ENCODE peak calls at places on chromosomes 7 and 10, in six cellular contexts. S is GM12892, J is upper lobe of left lung, Y is endothelial cell of umbilical vein, X is GM12878, T is HepG2. G is an unnamed sample.

GRCh38 chr7:137080516-137081203 is 212.2 kb downstream of the CHRM2 start:
- DNase-seq in S (no peak), J (no peak), Y (no peak), X (no peak), T (no peak), G (no peak)

GRCh38 chr10:33900591-33900990 is 566.1 kb upstream of the NRP1 start:
- DNase-seq in S (no peak), J (no peak), Y (peak), X (no peak), T (no peak), G (no peak)

GRCh38 chr7:117478796-117479479 is 887 bp upstream of the CFTR start:
- DNase-seq in S (no peak), J (no peak), Y (no peak), X (no peak), T (no peak), G (no peak)

GRCh38 chr10:97861351-97861750 is 11.7 kb downstream of the GOLGA7B start:
- DNase-seq in S (no peak), J (no peak), Y (no peak), X (no peak), T (no peak), G (no peak)

GRCh38 chr10:61217851-61218565 is 235.2 kb downstream of the TMEM26 start:
- DNase-seq in S (no peak), J (no peak), Y (no peak), X (no peak), T (no peak), G (no peak)

GRCh38 chr10:58641095-58641531 is 128.4 kb downstream of the BICC1 start:
- DNase-seq in S (no peak), J (no peak), Y (no peak), X (no peak), T (peak), G (no peak)

GRCh38 chr10:33010132-33011037 is 52.4 kb upstream of the ITGB1 start:
- DNase-seq in S (no peak), J (no peak), Y (peak), X (no peak), T (peak), G (peak)

GRCh38 chr7:139855498-139856270 is 26.6 kb downstream of the TBXAS1 start:
- DNase-seq in S (no peak), J (no peak), Y (no peak), X (peak), T (no peak), G (no peak)

GRCh38 chr10:12869427-12869826 is 132.1 kb downstream of the CCDC3 start:
- DNase-seq in S (no peak), J (no peak), Y (no peak), X (no peak), T (no peak), G (no peak)

GRCh38 chr10:3068201-3068967 is 1.0 kb downstream of the PFKP start:
- DNase-seq in S (peak), J (peak), Y (peak), X (no peak), T (no peak), G (peak)
- TF ChIP-seq POLR2AphosphoS5 in S (no peak), J (no peak), Y (peak), X (no peak), T (no peak), G (peak)

GRCh38 chr10:74937446-74937935 is 111.1 kb downstream of the KAT6B start:
- DNase-seq in S (no peak), J (no peak), Y (no peak), X (no peak), T (peak), G (no peak)

GRCh38 chr10:74934100-74934812 is 107.9 kb downstream of the KAT6B start:
- DNase-seq in S (no peak), J (no peak), Y (no peak), X (no peak), T (no peak), G (no peak)

GRCh38 chr10:74930962-74931361 is 104.6 kb downstream of the KAT6B start:
- DNase-seq in S (no peak), J (no peak), Y (no peak), X (no peak), T (no peak), G (no peak)

GRCh38 chr10:74932648-74933047 is 106.2 kb downstream of the KAT6B start:
- DNase-seq in S (no peak), J (no peak), Y (no peak), X (no peak), T (no peak), G (no peak)

DNA sequence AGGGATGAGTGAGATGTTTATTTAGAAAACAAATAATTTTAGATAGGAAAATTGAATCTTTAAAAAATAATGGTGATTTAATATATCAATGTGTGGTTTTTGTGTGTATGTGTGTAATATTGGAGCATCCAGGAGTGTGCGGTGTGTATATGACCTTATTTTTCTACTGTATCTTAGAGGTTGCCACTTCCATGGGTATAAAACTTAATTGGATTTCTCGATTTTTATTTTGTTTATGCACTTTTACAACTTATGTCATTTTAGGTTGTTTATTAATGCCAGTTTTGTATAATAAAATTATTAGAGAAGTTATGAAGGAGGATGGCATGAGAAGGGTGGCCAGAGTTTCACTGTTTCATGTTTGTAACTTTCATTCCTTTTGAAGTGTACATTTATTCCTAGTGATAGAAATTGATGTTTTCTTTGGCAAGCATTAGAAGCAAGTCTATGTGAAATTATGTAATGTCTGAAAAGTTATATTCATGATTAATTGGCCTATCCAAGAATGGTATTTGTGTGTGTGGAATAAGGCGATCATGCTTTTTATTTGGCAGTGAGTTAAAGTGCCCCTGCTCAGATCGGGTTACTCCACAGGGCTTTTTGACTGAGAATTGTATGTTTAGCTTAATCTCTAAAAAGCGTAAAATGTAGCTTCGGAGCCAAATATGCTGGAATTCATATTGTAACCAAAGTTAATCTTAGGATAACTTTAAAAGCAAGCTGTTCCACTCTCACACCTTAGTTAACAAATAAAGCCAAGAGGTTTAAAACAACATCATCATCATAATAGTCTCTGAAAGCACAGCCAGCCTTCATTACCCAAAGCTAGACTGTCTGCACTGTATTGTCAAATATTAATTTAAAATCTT is 110.4 kb downstream of the KAT6B start:
- DNase-seq in S (no peak), J (no peak), Y (peak), X (no peak), T (no peak), G (no peak)
- TF ChIP-seq POLR2AphosphoS5 in S (no peak), J (no peak), Y (no peak), X (no peak), T (no peak), G (no peak)

DNA sequence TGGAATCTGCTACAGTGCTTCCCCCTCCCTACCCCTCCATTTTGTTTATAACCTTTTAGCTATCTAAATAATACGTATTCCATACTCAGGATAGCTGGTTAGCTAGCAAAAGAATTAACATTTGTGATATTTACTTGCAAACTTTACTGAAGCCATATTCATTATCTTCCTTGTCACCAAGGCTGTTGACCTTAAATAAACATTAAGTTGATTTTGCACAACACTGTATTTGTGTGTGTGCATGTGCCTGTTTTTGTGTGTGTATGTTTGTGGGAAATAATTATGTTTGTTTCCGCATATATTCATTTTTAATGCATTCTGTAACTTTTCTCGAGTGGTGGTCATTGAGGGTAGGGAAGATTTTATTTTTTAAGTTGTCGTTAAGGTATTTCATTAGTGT is 15.9 kb downstream of the TMEM60 start:
- DNase-seq in S (no peak), J (no peak), Y (no peak), X (no peak), T (no peak), G (no peak)
- TF ChIP-seq POLR2AphosphoS5 in S (no peak), J (no peak), Y (no peak), X (no peak), T (no peak), G (no peak)

GRCh38 chr10:4661572-4662255 is 164.3 kb upstream of the AKR1E2 start:
- DNase-seq in S (no peak), J (peak), Y (no peak), X (no peak), T (peak), G (peak)
- TF ChIP-seq POLR2AphosphoS5 in S (no peak), J (peak), Y (no peak), X (no peak), T (no peak), G (peak)

GRCh38 chr10:105675333-105675732 is 1034.2 kb downstream of the SORCS3 start:
- DNase-seq in S (no peak), J (no peak), Y (no peak), X (no peak), T (no peak), G (no peak)

GRCh38 chr10:105681051-105681450 is 1040.0 kb downstream of the SORCS3 start:
- DNase-seq in S (no peak), J (no peak), Y (no peak), X (no peak), T (no peak), G (no peak)

GRCh38 chr10:105682911-105683310 is 1041.8 kb downstream of the SORCS3 start:
- DNase-seq in S (no peak), J (no peak), Y (no peak), X (no peak), T (no peak), G (no peak)

DNA sequence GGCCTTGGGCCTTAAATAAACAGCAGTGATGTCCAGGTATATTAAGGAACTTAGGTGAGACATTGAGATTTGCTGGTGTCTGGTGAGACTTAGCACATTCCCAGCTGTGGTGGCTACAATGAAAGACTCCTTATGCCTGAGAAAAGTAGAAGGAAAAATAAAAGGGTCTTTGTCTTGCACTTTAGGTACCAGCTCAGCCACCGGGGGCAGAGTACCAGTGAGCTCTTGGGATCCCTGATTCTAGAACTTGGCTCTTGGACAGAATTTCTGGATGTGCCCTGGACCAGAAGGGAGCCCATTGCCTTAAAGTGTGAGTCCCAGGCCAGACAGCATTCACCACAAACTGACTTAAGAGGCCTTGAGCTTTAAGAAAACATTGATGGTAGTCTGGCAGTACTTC is 1038.7 kb downstream of the SORCS3 start:
- DNase-seq in S (no peak), J (no peak), Y (no peak), X (no peak), T (no peak), G (no peak)
- TF ChIP-seq POLR2AphosphoS5 in S (no peak), J (no peak), Y (no peak), X (no peak), T (no peak), G (no peak)

GRCh38 chr7:143387156-143387975 is 6.2 kb downstream of the ZYX start:
- DNase-seq in S (no peak), J (no peak), Y (no peak), X (no peak), T (no peak), G (no peak)

GRCh38 chr7:143384741-143385631 is 3.8 kb downstream of the ZYX start:
- DNase-seq in S (no peak), J (no peak), Y (no peak), X (no peak), T (no peak), G (no peak)

GRCh38 chr7:143388051-143388450 is 6.9 kb downstream of the ZYX start:
- DNase-seq in S (no peak), J (no peak), Y (no peak), X (no peak), T (no peak), G (no peak)

GRCh38 chr7:143384148-143384547 is 3.0 kb downstream of the ZYX start:
- DNase-seq in S (no peak), J (no peak), Y (no peak), X (no peak), T (no peak), G (no peak)

DNA sequence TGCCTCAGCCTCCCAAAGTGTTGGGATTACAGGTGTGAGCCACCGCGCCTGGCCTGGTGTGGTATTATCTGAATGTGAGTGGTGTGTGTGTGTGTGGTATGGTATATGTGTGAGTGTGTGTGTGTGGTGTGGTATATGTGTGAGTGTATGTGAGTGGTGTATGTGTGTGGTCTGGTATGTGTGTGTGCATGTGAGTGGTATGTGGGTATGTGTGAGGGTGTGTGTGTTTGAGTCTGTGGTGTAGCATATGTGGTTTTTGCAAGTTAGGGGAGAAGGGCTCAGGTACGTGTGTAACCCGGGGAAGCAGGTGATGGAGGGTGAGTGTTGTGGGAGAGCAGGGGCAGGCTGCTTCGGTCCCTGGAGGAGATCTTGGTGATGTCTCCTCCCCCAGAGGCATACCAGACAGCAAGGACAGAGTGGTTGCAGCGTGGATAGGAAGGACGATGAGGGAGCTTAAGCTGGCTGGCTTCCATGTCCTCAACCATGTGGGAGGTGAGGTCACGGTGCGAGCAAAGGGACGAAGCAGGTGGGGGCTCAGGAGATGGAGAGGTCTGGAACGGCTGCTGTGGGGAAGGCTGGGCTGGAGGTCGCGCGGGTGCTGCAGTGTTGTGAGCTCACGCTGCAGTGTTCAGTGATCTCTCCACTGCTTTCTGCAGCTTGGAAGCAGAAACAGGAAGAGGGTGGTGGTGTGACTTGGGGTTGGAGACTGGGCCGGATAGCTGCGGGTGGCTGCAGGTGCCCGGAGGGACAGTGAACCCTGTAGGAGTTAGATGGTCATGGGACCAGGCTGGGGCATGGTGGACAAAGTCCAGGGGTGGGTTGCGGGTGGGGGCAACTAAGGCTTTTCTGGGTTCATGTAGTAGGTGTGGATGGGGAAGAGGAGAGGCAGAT is 5.0 kb downstream of the ZYX start:
- DNase-seq in S (no peak), J (no peak), Y (peak), X (no peak), T (no peak), G (no peak)
- TF ChIP-seq POLR2AphosphoS5 in S (no peak), J (no peak), Y (peak), X (no peak), T (no peak), G (no peak)

G was measured in prostate gland.